ENCODE peak calls at places on chromosomes 1 and 21, in nine cellular contexts. F is AG10803; N is foreskin keratinocyte; P is dorsolateral prefrontal cortex; B is CD4-positive, alpha-beta T cell; G is body of pancreas; X is endothelial cell; Y is choroid plexus epithelial cell; U is A549. H is an unnamed sample.

GRCh38 chr1:82161651-82162238 is 361.0 kb downstream of the ADGRL2 start:
- DNase-seq in P (no peak), X (no peak), F (no peak), U (no peak), B (no peak), Y (peak; percentile 8), G (no peak), N (no peak), H (no peak)

GRCh38 chr1:103424645-103425044 is 100.9 kb upstream of the RNPC3 start:
- DNase-seq in X (no peak), P (no peak), F (no peak), N (no peak), G (no peak), B (no peak), U (no peak), Y (no peak), H (no peak)

GRCh38 chr1:6795661-6796060 is 10.4 kb downstream of the CAMTA1 start:
- DNase-seq in F (peak; percentile 47), P (no peak), N (no peak), X (no peak), B (no peak), G (no peak), Y (peak; percentile 76), U (no peak), H (no peak)

GRCh38 chr1:107936498-107937481 is 28.2 kb downstream of the VAV3 start:
- DNase-seq in P (no peak), G (peak; percentile 13), N (peak; percentile 94), Y (peak; percentile 82), X (no peak), F (peak; percentile 99), U (no peak), B (no peak), H (peak; percentile 25)

GRCh38 chr1:84620720-84621313 is 46.6 kb upstream of the CTBS start:
- DNase-seq in N (peak; percentile 55), F (peak; percentile 70), B (peak; percentile 65), G (peak; percentile 77), P (peak; percentile 90), X (peak; percentile 95), Y (peak; percentile 78), U (peak; percentile 44), H (peak; percentile 91)

GRCh38 chr1:229661022-229661877 is 35.2 kb downstream of the URB2 start:
- DNase-seq in N (no peak), G (peak; percentile 89), P (peak; percentile 88), U (peak; percentile 86), X (peak; percentile 86), Y (peak; percentile 85), F (peak; percentile 68), B (peak; percentile 67), H (peak; percentile 86)

GRCh38 chr21:38853421-38853919 is 47.7 kb downstream of the ETS2 start:
- DNase-seq in B (no peak), U (peak; percentile 34), G (peak; percentile 76), N (peak; percentile 98), Y (peak; percentile 93), P (no peak), X (no peak), F (peak; percentile 81), H (no peak)

GRCh38 chr1:6235302-6235680 is 473 bp downstream of the ICMT start:
- DNase-seq in F (no peak), G (no peak), B (no peak), P (no peak), Y (no peak), X (no peak), U (no peak), N (no peak), H (no peak)

GRCh38 chr1:174974711-174975111 is 25.0 kb upstream of the CACYBP start:
- DNase-seq in P (no peak), G (peak; percentile 26), N (no peak), U (no peak), X (no peak), F (peak; percentile 24), Y (no peak), B (no peak), H (no peak)

GRCh38 chr1:180169641-180170155 is 15.0 kb downstream of the QSOX1 start:
- DNase-seq in F (no peak), N (no peak), G (no peak), Y (no peak), U (no peak), B (no peak), P (no peak), X (no peak), H (no peak)

GRCh38 chr1:45552309-45552708 is 1.7 kb downstream of the AKR1A1 start:
- DNase-seq in B (no peak), F (no peak), G (peak; percentile 83), P (no peak), X (no peak), Y (peak; percentile 27), U (no peak), N (peak; percentile 75), H (no peak)

GRCh38 chr1:198118136-198118535 is 38.7 kb upstream of the NEK7 start:
- DNase-seq in U (no peak), G (peak; percentile 27), B (no peak), P (no peak), Y (peak; percentile 93), F (peak; percentile 98), X (no peak), N (no peak), H (no peak)

GRCh38 chr21:33964706-33965325 is 49.2 kb upstream of the ATP5PO start:
- DNase-seq in N (no peak), P (no peak), U (no peak), Y (no peak), B (no peak), X (no peak), G (no peak), F (peak; percentile 77), H (no peak)

DNA sequence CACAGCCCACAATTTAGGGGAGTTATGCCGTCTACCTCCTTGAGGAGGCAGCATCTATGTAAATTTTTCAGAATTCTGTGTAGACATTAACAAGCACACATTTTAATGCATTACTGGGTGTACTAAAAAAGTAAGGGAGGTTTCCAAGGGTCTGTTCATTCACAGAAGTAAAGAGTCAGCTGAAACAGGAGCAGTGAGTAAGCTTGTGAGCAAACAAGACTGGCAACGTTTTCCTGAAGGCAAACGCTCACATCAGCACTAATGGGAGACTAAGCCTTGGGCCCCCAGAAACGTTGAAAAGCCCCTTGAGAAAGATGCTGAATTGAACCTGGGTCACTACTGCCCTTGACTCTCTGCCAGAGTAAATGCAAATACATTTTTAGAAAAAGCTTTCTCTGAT is 25.7 kb downstream of the RPRD2 start:
- DNase-seq in G (no peak), Y (no peak), N (no peak), X (no peak), F (no peak), U (no peak), B (no peak), P (no peak), H (no peak)
- TF ChIP-seq CTCF in G (no peak), Y (peak; percentile 31), N (no peak), X (no peak), F (no peak), U (no peak), B (no peak), P (no peak), H (no peak)

DNA sequence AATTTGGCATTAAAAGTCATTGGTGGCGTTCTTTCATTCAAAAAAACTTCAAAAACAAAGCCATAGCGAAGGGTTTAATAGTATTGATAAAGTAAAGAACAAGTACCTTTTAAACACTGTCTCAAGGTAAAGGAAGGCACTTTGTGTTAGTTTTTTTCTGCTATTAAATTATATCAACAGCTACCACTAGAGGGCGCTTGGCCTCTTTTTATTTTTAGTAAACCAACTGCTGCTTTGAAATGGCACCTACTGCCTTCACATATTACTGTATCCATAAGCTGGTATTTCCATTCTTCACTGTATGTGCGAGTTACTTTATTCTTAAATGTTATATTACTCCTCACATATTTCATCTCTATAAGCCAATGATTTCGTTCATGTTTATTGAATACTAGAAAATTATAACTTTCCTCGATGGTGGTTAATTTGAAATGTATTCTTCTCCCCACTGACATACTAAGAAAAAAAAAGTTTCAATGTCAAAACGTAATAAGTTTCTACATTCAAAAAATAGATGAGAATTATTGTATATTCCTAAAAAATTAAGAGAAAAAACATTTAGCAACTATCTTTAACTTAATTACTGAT is 125.7 kb upstream of the CXADR start:
- DNase-seq in G (peak; percentile 57), F (peak; percentile 53), U (peak; percentile 25), P (no peak), Y (peak; percentile 81), B (no peak), N (no peak), X (peak; percentile 56), H (peak; percentile 80)
- TF ChIP-seq CTCF in G (peak; percentile 78), F (peak; percentile 69), U (peak; percentile 70), P (peak; percentile 94), Y (peak; percentile 63), B (peak; percentile 94), N (peak; percentile 94), X (peak; percentile 99), H (peak; percentile 88)

DNA sequence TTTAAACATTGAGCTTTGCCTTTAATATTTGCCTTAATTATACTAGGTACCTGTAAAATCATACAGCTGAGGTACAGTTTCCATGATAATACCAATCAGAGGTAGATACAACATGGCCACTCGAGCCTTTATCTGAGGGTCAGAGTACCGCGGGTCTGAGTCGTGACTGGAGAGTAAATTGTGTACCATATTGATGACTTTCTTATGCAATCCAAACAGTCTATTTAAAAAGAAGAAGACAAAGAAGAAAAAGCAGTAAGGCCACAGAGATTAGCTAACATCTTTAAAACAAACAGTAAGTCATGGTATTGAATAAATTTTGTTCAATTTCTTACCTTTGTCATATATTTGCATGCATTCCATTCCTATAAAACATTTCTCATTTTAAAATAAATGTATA is 68.1 kb upstream of the ANGPTL3 start:
- DNase-seq in P (no peak), U (no peak), G (no peak), X (no peak), B (no peak), Y (no peak), N (no peak), F (no peak), H (no peak)
- TF ChIP-seq CTCF in P (no peak), U (no peak), G (no peak), X (no peak), B (no peak), Y (no peak), N (no peak), F (no peak), H (no peak)

GRCh38 chr1:191498318-191498717 is 659.9 kb upstream of the RGS18 start:
- DNase-seq in N (peak; percentile 4), G (no peak), P (no peak), X (no peak), U (no peak), F (no peak), B (no peak), Y (peak; percentile 27), H (no peak)

GRCh38 chr1:191490303-191490702 is 668.0 kb upstream of the RGS18 start:
- DNase-seq in N (no peak), U (no peak), G (no peak), F (no peak), Y (no peak), P (no peak), B (no peak), X (no peak), H (no peak)

GRCh38 chr1:191498825-191499224 is 659.4 kb upstream of the RGS18 start:
- DNase-seq in P (no peak), Y (no peak), B (no peak), G (no peak), F (no peak), X (no peak), U (no peak), N (no peak), H (no peak)

DNA sequence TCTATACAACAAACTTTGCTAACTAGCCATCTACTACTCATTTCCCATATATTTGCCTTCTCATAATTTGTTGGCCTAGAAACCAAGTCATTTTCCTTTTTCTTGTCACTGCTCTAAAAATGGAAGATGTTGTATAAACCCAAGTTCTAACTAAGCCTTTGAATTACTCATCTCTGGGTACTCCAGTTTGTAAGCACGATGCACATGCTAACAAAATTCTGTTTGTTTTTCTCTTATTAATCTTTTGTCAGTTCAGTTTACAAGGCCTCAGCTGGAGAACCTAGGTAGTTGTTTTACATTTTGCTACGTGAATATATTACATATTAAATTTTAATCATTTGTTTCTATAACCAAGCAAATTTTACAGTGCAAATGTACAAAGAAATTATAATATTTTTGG is 663.2 kb upstream of the RGS18 start:
- DNase-seq in F (no peak), U (no peak), G (no peak), X (no peak), B (no peak), Y (no peak), P (no peak), N (no peak), H (no peak)
- TF ChIP-seq CTCF in F (no peak), U (no peak), G (no peak), X (no peak), B (no peak), Y (no peak), P (no peak), N (no peak), H (no peak)